ENCODE peak calls at places on chromosomes 11 and 22, in six cellular contexts. Z is HEK293T, K is IMR-90, F is HepG2, D is K562, O is GM12878. I is an unnamed sample.

GRCh38 chr11:7543302-7543701 is 29.5 kb downstream of the PPFIBP2 start:
- DNase-seq in Z (no peak), K (no peak), F (no peak), D (no peak), O (no peak), I (no peak)

GRCh38 chr22:24146791-24147353 is 34.4 kb upstream of the SUSD2 start:
- DNase-seq in Z (no peak), K (peak), F (no peak), D (no peak), O (no peak), I (no peak)

GRCh38 chr22:38697055-38697980 is 3.4 kb downstream of the JOSD1 start:
- DNase-seq in Z (no peak), K (peak), F (peak), D (peak), O (no peak), I (no peak)

GRCh38 chr22:42271906-42272305 is 1.5 kb upstream of the TCF20 start:
- DNase-seq in Z (no peak), K (no peak), F (no peak), D (no peak), O (no peak), I (no peak)

GRCh38 chr11:100630898-100631297 is 56.2 kb upstream of the ARHGAP42 start:
- DNase-seq in Z (no peak), K (peak), F (no peak), D (no peak), O (no peak), I (no peak)

GRCh38 chr22:41915035-41915782 is at the start of gene SHISA8:
- DNase-seq in Z (peak), K (peak), F (no peak), D (peak), O (no peak), I (no peak)

GRCh38 chr11:21520244-21520643 is 672.6 kb upstream of the ANO5 start:
- DNase-seq in Z (no peak), K (no peak), F (no peak), D (no peak), O (no peak), I (no peak)

GRCh38 chr11:43327987-43328386 is 16.2 kb downstream of the API5 start:
- DNase-seq in Z (no peak), K (peak), F (peak), D (peak), O (no peak), I (no peak)

GRCh38 chr11:73227571-73228211 is 9.6 kb downstream of the P2RY2 start:
- DNase-seq in Z (no peak), K (no peak), F (no peak), D (no peak), O (no peak), I (no peak)

GRCh38 chr11:32334822-32335221 is 100.5 kb downstream of the WT1 start:
- DNase-seq in Z (no peak), K (no peak), F (peak), D (peak), O (no peak), I (peak)

GRCh38 chr11:64745219-64745522 is 1.2 kb upstream of the RASGRP2 start:
- DNase-seq in Z (no peak), K (no peak), F (no peak), D (no peak), O (no peak), I (no peak)

GRCh38 chr11:110513521-110514450 is 84.0 kb downstream of the FDX1 start:
- DNase-seq in Z (no peak), K (peak), F (no peak), D (no peak), O (no peak), I (no peak)

GRCh38 chr11:47524200-47524874 is 28.6 kb downstream of the CELF1 start:
- DNase-seq in Z (no peak), K (no peak), F (no peak), D (peak), O (no peak), I (no peak)

GRCh38 chr22:26536762-26537134 is 24.5 kb upstream of the TFIP11 start:
- DNase-seq in Z (no peak), K (no peak), F (no peak), D (no peak), O (no peak), I (no peak)

GRCh38 chr11:34403431-34403830 is 35.3 kb upstream of the CAT start:
- DNase-seq in Z (no peak), K (no peak), F (no peak), D (no peak), O (no peak), I (no peak)

GRCh38 chr11:10426475-10426874 is 28.6 kb upstream of the AMPD3 start:
- DNase-seq in Z (no peak), K (peak), F (no peak), D (no peak), O (no peak), I (no peak)

GRCh38 chr22:47203554-47203991 is 441.1 kb downstream of the TBC1D22A start:
- DNase-seq in Z (no peak), K (no peak), F (no peak), D (no peak), O (no peak), I (no peak)

GRCh38 chr11:1034456-1035295 is 1.8 kb downstream of the MUC6 start:
- DNase-seq in Z (no peak), K (no peak), F (no peak), D (no peak), O (no peak), I (no peak)

GRCh38 chr11:1036303-1036923 is at the start of gene MUC6:
- DNase-seq in Z (no peak), K (no peak), F (no peak), D (no peak), O (no peak), I (no peak)

GRCh38 chr11:1036931-1037330 is 413 bp upstream of the MUC6 start:
- DNase-seq in Z (no peak), K (no peak), F (no peak), D (no peak), O (no peak), I (no peak)

GRCh38 chr11:1034001-1034400 is 2.5 kb downstream of the MUC6 start:
- DNase-seq in Z (no peak), K (no peak), F (no peak), D (no peak), O (no peak), I (no peak)

GRCh38 chr11:1035577-1036283 is 788 bp downstream of the MUC6 start:
- DNase-seq in Z (no peak), K (no peak), F (no peak), D (no peak), O (no peak), I (no peak)
- TF ChIP-seq BHLHE40 in Z (no peak), K (no peak), F (no peak), D (no peak), O (no peak), I (no peak)

DNA sequence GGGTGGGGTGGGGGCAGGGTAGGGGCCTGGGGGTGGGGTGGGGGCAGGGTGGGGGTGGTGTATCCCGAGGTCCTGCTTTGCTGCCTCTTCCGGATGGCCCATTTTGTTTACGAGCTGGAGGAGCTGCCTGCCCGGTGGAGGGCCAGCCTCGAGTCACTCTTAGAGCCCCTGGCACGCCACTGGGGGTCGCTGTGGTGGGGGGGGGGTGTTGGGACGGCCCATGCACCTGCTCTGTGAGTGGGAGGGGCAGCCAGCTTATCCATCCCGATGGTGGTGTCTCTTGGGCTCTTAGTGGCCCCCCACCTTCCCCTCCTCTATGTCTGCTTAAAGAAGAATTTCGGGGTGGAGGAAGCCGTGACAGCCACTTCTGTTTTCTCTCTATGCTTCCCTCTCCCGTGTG is 24.6 kb downstream of the MRGPRD start:
- DNase-seq in Z (peak), K (no peak), F (no peak), D (peak), O (no peak), I (no peak)
- TF ChIP-seq BHLHE40 in Z (no peak), K (no peak), F (no peak), D (no peak), O (no peak), I (no peak)

GRCh38 chr11:44335052-44335894 is 25.3 kb upstream of the ALX4 start:
- DNase-seq in Z (no peak), K (no peak), F (no peak), D (no peak), O (no peak), I (no peak)
- TF ChIP-seq BHLHE40 in Z (no peak), K (no peak), F (no peak), D (no peak), O (no peak), I (no peak)

GRCh38 chr11:36153581-36153980 is 135.6 kb downstream of the COMMD9 start:
- DNase-seq in Z (no peak), K (peak), F (no peak), D (no peak), O (no peak), I (no peak)

GRCh38 chr11:36155770-36156485 is 133.3 kb downstream of the COMMD9 start:
- DNase-seq in Z (no peak), K (peak), F (no peak), D (no peak), O (no peak), I (no peak)

GRCh38 chr11:36155301-36155700 is 133.9 kb downstream of the COMMD9 start:
- DNase-seq in Z (no peak), K (no peak), F (no peak), D (no peak), O (no peak), I (no peak)

GRCh38 chr11:36157151-36157519 is 132.1 kb downstream of the COMMD9 start:
- DNase-seq in Z (no peak), K (no peak), F (no peak), D (no peak), O (no peak), I (no peak)

DNA sequence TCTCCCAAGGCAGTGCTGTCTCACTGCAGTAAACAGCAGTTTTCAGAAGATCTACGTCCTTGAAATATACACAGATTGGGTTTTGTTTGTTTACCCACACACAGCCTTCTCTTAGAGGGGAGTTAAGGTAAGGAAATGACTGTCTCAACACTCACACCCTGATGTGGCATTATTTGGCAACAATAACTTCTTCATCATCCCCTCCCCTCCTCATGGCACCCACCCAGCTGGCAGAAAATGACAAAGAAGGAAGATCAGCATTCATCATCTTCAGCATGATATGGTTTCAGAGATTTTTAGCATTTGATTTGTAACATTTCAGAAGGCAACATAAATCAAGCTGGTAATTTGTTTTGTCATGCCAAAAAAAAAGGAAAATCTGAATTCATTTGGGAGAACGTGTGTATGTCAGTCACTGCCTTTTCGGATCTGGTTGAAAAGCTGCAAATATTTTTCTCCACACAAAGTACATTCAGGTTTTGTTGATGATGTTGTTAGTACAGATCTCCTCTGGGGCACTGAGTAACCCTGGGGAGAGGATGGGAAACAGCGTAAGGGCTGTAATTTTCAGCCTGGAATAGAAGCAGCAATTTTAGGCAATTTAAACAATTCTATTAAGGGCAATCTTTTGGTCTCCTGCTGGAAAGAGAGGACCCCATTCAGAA is 132.6 kb downstream of the COMMD9 start:
- DNase-seq in Z (no peak), K (peak), F (no peak), D (no peak), O (no peak), I (no peak)
- TF ChIP-seq BHLHE40 in Z (no peak), K (no peak), F (no peak), D (no peak), O (no peak), I (no peak)

GRCh38 chr22:29030618-29031235 is 30.9 kb downstream of the C22orf31 start:
- DNase-seq in Z (peak), K (peak), F (peak), D (peak), O (no peak), I (peak)

GRCh38 chr22:29030016-29030617 is 31.5 kb downstream of the C22orf31 start:
- DNase-seq in Z (no peak), K (no peak), F (peak), D (no peak), O (no peak), I (no peak)

GRCh38 chr22:29032584-29032983 is 29.0 kb downstream of the C22orf31 start:
- DNase-seq in Z (no peak), K (peak), F (no peak), D (no peak), O (no peak), I (peak)

GRCh38 chr22:29032014-29032475 is 29.6 kb downstream of the C22orf31 start:
- DNase-seq in Z (peak), K (no peak), F (peak), D (no peak), O (no peak), I (no peak)

DNA sequence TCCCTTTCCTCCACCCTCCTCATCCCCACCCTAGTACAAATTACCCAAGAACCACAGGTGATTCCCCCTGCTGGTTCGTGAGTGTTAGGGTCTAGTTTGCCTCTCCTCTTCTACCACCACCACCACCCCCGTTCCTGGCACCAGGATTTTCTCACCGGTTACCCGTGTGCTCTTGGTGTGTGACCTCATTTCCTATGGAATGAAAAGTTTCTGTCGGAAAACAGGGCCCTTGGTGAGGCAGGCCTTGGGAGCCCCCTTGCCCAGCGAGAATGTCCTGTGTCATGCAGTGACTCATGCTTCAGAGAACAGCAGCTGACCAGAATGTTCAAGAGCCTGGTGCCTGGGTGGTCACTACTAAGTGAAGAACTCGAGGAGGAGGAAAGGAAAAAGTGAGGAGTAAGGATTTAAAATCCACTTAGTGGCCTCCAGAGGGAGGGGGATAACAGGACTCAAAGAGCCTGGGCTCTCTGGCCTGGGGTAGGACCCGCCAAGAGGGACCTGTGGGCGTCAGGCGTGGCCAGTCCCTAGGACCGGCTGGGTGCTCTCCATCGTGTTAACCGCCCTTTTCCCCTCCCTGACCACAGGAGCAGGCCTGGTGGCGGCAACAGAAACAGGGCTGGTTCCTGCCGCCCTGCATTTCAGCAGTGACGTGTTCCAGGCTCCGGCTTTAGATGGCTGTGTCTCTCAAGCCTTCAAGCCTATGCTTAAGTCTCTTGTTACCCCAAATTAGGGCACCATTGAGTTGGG is 30.2 kb downstream of the C22orf31 start:
- DNase-seq in Z (peak), K (peak), F (peak), D (peak), O (no peak), I (peak)
- TF ChIP-seq BHLHE40 in Z (no peak), K (peak), F (no peak), D (no peak), O (no peak), I (no peak)

GRCh38 chr11:121451982-121452608 is at the start of gene SORL1:
- DNase-seq in Z (peak), K (peak), F (peak), D (peak), O (no peak), I (peak)
- TF ChIP-seq BHLHE40 in Z (no peak), K (no peak), F (no peak), D (no peak), O (peak), I (no peak)

DNA sequence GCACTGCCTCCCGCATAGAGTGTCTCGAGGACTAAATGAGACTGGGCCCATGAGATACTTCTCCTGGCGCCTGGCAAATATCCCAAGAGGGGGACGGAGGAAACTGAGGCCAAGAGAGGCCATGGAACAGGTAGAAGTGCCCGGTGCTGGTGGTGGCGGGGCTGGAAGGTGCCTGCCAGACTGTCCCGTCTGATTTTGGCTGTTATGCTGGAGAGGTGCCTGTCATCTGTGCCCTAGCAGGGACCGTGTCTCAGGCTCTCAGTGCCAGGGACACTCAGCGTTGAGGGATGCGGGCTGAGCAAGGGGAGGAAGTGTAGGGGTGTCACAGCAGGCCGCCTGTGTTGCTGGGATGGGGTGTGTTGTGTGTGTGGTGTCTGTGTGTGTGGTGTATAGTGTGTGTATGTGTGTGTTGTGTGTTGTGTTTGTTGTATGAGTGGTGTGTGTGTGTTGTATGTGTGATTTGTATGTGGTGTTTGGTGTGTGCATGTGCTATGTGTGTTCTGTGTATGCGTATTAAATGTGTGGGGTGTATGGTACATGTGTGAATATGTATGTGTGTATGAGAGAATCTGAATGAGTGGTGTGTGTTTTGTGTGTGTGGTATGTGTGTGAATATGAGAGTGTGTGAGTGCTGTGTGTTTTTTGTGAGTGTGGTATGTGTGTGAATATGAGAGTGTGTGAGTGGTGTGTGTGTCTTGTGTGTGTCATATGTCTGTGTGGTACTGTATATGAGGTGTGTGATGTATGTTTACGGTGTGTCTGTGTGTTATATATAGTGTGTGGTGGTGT is 21.3 kb upstream of the SHISAL1 start:
- DNase-seq in Z (no peak), K (no peak), F (no peak), D (no peak), O (no peak), I (no peak)
- TF ChIP-seq BHLHE40 in Z (no peak), K (no peak), F (no peak), D (no peak), O (no peak), I (no peak)

GRCh38 chr11:129267716-129268115 is 75.6 kb upstream of the ARHGAP32 start:
- DNase-seq in Z (no peak), K (no peak), F (no peak), D (no peak), O (no peak), I (no peak)

GRCh38 chr11:129268371-129268770 is 76.2 kb upstream of the ARHGAP32 start:
- DNase-seq in Z (no peak), K (no peak), F (no peak), D (no peak), O (no peak), I (no peak)

GRCh38 chr11:129264114-129264513 is 72.0 kb upstream of the ARHGAP32 start:
- DNase-seq in Z (no peak), K (no peak), F (no peak), D (no peak), O (no peak), I (no peak)

GRCh38 chr11:129266536-129266935 is 74.4 kb upstream of the ARHGAP32 start:
- DNase-seq in Z (no peak), K (no peak), F (no peak), D (no peak), O (no peak), I (no peak)

GRCh38 chr11:129265125-129265788 is 73.1 kb upstream of the ARHGAP32 start:
- DNase-seq in Z (no peak), K (no peak), F (no peak), D (no peak), O (no peak), I (no peak)
- TF ChIP-seq BHLHE40 in Z (no peak), K (no peak), F (no peak), D (no peak), O (no peak), I (no peak)

DNA sequence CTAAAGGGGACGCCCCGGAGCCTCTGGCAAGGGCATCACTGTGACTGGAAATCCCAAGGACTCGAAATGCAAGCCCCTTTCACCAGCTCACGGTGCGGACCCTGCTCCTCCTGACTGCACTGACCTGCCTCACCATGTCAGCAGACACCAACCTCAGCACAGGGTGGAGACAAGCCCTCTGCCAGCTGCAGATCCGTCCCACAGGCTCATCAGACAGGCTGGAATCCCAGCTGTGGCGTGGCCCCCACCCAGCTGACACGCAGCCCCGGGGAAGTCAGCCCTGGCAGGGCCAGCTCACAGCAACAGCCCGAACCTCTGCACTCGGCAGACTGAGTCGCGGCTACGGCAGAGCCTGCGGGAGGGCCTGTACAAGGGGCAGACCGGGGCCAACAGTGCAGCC is 36.8 kb downstream of the BRD1 start:
- DNase-seq in Z (no peak), K (no peak), F (no peak), D (no peak), O (no peak), I (no peak)
- TF ChIP-seq BHLHE40 in Z (no peak), K (no peak), F (no peak), D (no peak), O (no peak), I (no peak)

I was measured in A549.